ENCODE peak calls at places on chromosomes 1 and 21, in six cellular contexts. P is psoas muscle, D is nephron progenitor cell, E is upper lobe of right lung, C is astrocyte of the spinal cord, A is transverse colon. M is an unnamed sample.

GRCh38 chr1:85109475-85109874 is 61.2 kb upstream of the MCOLN3 start:
- DNase-seq in P (peak; percentile 61), D (peak; percentile 42), C (peak; percentile 65), E (peak; percentile 69), A (peak; percentile 65), M (peak; percentile 14)

GRCh38 chr21:27570306-27570868 is 603.5 kb upstream of the ADAMTS5 start:
- DNase-seq in A (peak; percentile 14), P (peak; percentile 76), E (no peak), D (no peak), C (peak; percentile 94), M (peak; percentile 99)

GRCh38 chr1:230753586-230754251 is 6.5 kb downstream of the CAPN9 start:
- DNase-seq in A (peak; percentile 71), D (peak; percentile 59), C (peak; percentile 22), P (no peak), E (peak; percentile 82), M (no peak)

GRCh38 chr1:166971252-166971651 is 4.1 kb downstream of the ILDR2 start:
- DNase-seq in A (no peak), D (no peak), E (no peak), P (no peak), C (no peak), M (no peak)

GRCh38 chr1:101174722-101175121 is 62.1 kb upstream of the S1PR1 start:
- DNase-seq in E (no peak), D (no peak), C (peak; percentile 79), A (no peak), P (no peak), M (peak; percentile 99)

GRCh38 chr1:172870901-172871606 is 179.7 kb downstream of the TNFSF18 start:
- DNase-seq in E (no peak), C (peak; percentile 60), D (no peak), P (no peak), A (no peak), M (peak; percentile 26)

GRCh38 chr1:89910780-89911179 is 84.1 kb upstream of the ZNF326 start:
- DNase-seq in D (no peak), P (no peak), A (no peak), E (no peak), C (peak; percentile 84), M (no peak)

GRCh38 chr1:179310271-179310670 is 16.7 kb downstream of the SOAT1 start:
- DNase-seq in D (no peak), A (no peak), C (peak; percentile 63), E (no peak), P (no peak), M (peak; percentile 43)

GRCh38 chr1:26785611-26786436 is 1.9 kb upstream of the PIGV start:
- DNase-seq in D (no peak), C (peak; percentile 46), P (no peak), E (no peak), A (peak; percentile 28), M (no peak)

GRCh38 chr1:81760487-81761097 is 40.1 kb upstream of the ADGRL2 start:
- DNase-seq in A (no peak), C (peak; percentile 36), E (no peak), P (no peak), D (no peak), M (no peak)

GRCh38 chr21:26366781-26367180 is 196.2 kb upstream of the APP start:
- DNase-seq in E (no peak), P (no peak), D (no peak), C (peak; percentile 3), A (no peak), M (peak; percentile 59)

GRCh38 chr21:42500736-42501135 is 4.7 kb upstream of the RSPH1 start:
- DNase-seq in A (no peak), D (no peak), C (no peak), P (no peak), E (no peak), M (no peak)

GRCh38 chr1:185315364-185316108 is 1.5 kb downstream of the IVNS1ABP start:
- DNase-seq in D (no peak), A (peak; percentile 33), E (no peak), C (peak; percentile 22), P (no peak), M (no peak)

GRCh38 chr1:228018961-228019721 is 12.3 kb downstream of the WNT3A start:
- DNase-seq in D (no peak), A (no peak), C (no peak), P (peak; percentile 35), E (peak; percentile 44), M (no peak)

GRCh38 chr1:85502625-85503083 is 37.7 kb upstream of the DDAH1 start:
- DNase-seq in A (peak; percentile 53), C (peak; percentile 79), E (no peak), D (peak; percentile 9), P (no peak), M (peak; percentile 62)

GRCh38 chr21:46381521-46381920 is 57.6 kb downstream of the PCNT start:
- DNase-seq in A (no peak), D (no peak), E (no peak), C (no peak), P (no peak), M (no peak)

GRCh38 chr1:223345720-223346119 is 18.3 kb downstream of the SUSD4 start:
- DNase-seq in A (no peak), D (no peak), C (no peak), E (no peak), P (no peak), M (no peak)
- TF ChIP-seq CTCF in A (no peak), D (no peak), C (no peak), E (no peak), P (no peak), M (peak; percentile 30)

GRCh38 chr1:225733254-225733653 is 44.4 kb upstream of the SRP9 start:
- DNase-seq in C (no peak), A (no peak), D (no peak), P (no peak), E (no peak), M (no peak)

GRCh38 chr1:225737179-225737578 is 40.4 kb upstream of the SRP9 start:
- DNase-seq in A (no peak), P (no peak), D (no peak), C (peak; percentile 12), E (no peak), M (no peak)

GRCh38 chr1:225737866-225738265 is 39.8 kb upstream of the SRP9 start:
- DNase-seq in A (no peak), E (no peak), P (no peak), D (no peak), C (no peak), M (no peak)

GRCh38 chr1:225736651-225737097 is 41.0 kb upstream of the SRP9 start:
- DNase-seq in P (no peak), A (no peak), D (no peak), E (no peak), C (no peak), M (no peak)

GRCh38 chr1:225735252-225736149 is 42.1 kb upstream of the SRP9 start:
- DNase-seq in D (peak; percentile 13), E (peak; percentile 70), P (peak; percentile 85), A (peak; percentile 34), C (peak; percentile 97), M (peak; percentile 97)
- TF ChIP-seq CTCF in D (no peak), E (no peak), P (no peak), A (no peak), C (peak; percentile 14), M (peak; percentile 76)

GRCh38 chr1:155208656-155209372 is at the start of gene MTX1:
- DNase-seq in P (peak; percentile 94), A (peak; percentile 89), E (peak; percentile 94), D (peak; percentile 90), C (peak; percentile 89), M (peak; percentile 32)

GRCh38 chr1:155208406-155208655 is 164 bp upstream of the MTX1 start:
- DNase-seq in E (no peak), D (no peak), C (no peak), P (no peak), A (no peak), M (no peak)

GRCh38 chr1:155205969-155206593 is 1.6 kb downstream of the THBS3 start:
- DNase-seq in E (no peak), D (no peak), P (peak; percentile 17), A (no peak), C (no peak), M (no peak)

GRCh38 chr1:155207578-155208405 is at the start of gene THBS3:
- DNase-seq in C (peak; percentile 46), A (no peak), P (peak; percentile 76), E (no peak), D (peak; percentile 52), M (no peak)

DNA sequence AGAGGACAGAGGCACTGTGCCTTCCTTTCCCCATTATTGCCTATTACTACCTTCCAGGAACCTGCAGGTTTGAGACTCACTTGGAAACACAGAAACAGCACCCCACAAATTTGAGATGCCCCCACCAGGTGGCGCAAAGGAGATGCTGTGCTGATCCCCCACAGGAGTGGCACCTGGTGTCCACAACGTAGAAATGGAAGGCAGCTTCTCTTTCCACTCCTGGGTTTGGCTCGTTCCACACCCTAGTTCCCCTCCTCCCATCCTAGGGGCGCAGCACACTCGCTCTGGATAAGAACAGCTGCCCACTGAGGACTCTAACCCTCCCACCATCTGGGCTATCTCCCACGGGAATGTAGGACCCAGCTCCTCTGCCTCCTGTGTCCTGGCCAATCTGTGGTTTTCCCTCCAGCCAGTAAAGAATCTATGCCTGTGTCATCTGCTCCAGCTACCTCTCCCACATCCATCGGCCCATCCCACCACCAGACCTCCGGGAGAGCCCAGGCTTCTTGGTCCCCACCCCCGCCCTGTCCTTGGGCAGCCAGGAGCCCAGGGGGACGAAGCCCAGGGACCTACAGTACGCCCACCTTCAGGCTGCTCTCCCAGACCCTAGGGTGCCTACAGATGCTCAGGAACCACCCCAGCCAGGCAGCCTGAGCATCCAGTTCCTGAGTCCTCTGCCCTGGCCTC is 663 bp downstream of the THBS3 start:
- DNase-seq in C (peak; percentile 82), A (peak; percentile 92), E (peak; percentile 90), P (peak; percentile 90), D (peak; percentile 90), M (peak; percentile 75)
- TF ChIP-seq CTCF in C (peak; percentile 90), A (peak; percentile 83), E (peak; percentile 84), P (peak; percentile 82), D (peak; percentile 74), M (peak; percentile 96)

GRCh38 chr1:151175910-151176309 is at the start of gene TMOD4:
- DNase-seq in D (no peak), E (no peak), C (peak; percentile 13), P (peak; percentile 82), A (no peak), M (no peak)

GRCh38 chr1:151175036-151175741 is 592 bp downstream of the TMOD4 start:
- DNase-seq in E (no peak), D (no peak), C (no peak), P (peak; percentile 86), A (no peak), M (no peak)

GRCh38 chr1:151171190-151171589 is 4.6 kb downstream of the TMOD4 start:
- DNase-seq in E (no peak), P (no peak), D (no peak), C (no peak), A (no peak), M (no peak)

DNA sequence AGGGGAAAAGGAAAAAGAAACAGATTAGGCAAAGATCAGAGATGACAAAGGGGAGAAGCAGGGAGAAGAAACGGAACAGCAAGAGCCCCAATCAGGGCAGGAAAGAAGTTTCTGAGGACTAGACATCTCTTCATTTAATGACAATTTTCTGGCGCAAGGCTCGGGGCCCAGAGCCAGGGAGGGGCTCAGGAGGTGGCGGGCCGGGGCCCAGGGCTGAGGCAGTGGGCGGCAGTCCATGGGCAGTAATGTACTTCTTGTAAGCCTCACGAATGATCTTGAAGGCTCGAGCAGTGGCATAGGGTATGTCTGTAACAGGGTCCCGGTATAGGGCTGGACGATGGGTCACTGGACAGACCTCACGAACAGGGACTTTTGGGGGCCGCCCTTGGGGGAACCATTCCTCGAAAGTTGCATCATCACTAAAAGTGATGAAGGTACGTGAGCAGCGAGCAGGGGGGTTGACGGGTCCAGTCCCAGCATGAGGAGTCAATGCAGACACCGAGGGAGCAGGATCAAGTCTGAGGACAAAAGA is 799 bp upstream of the TMOD4 start:
- DNase-seq in D (no peak), C (no peak), E (no peak), A (no peak), P (no peak), M (no peak)
- TF ChIP-seq CTCF in D (no peak), C (no peak), E (no peak), A (no peak), P (no peak), M (no peak)

M was measured in foreskin keratinocyte.